ENCODE peak calls at places on chromosome 17, in six cellular contexts. One of them, this sample, is unnamed.

GRCh38 chr17:63834431-63835166 is 7.1 kb upstream of the FTSJ3 start:
- DNase-seq in heart left ventricle: no peak
- DNase-seq in body of pancreas: peak
- DNase-seq in prostate gland: peak
- DNase-seq in sigmoid colon: peak
- DNase-seq in HCT116: peak
- DNase-seq in this sample: peak

GRCh38 chr17:76527430-76528111 is 9.9 kb downstream of the CYGB start:
- DNase-seq in heart left ventricle: peak
- DNase-seq in body of pancreas: peak
- DNase-seq in prostate gland: no peak
- DNase-seq in sigmoid colon: peak
- DNase-seq in HCT116: no peak
- DNase-seq in this sample: no peak

GRCh38 chr17:31591924-31592323 is 200.4 kb downstream of the RAB11FIP4 start:
- DNase-seq in heart left ventricle: no peak
- DNase-seq in body of pancreas: no peak
- DNase-seq in prostate gland: no peak
- DNase-seq in sigmoid colon: no peak
- DNase-seq in HCT116: no peak
- DNase-seq in this sample: no peak

GRCh38 chr17:19339341-19339815 is 23.1 kb downstream of the B9D1 start:
- DNase-seq in heart left ventricle: no peak
- DNase-seq in body of pancreas: no peak
- DNase-seq in prostate gland: no peak
- DNase-seq in sigmoid colon: no peak
- DNase-seq in HCT116: no peak
- DNase-seq in this sample: no peak

GRCh38 chr17:81422776-81423697 is 27.8 kb downstream of the BAHCC1 start:
- DNase-seq in heart left ventricle: peak
- DNase-seq in body of pancreas: peak
- DNase-seq in prostate gland: peak
- DNase-seq in sigmoid colon: peak
- DNase-seq in HCT116: peak
- DNase-seq in this sample: peak

GRCh38 chr17:58187063-58187462 is 5.5 kb upstream of the EPX start:
- DNase-seq in heart left ventricle: no peak
- DNase-seq in body of pancreas: no peak
- DNase-seq in prostate gland: no peak
- DNase-seq in sigmoid colon: no peak
- DNase-seq in HCT116: no peak
- DNase-seq in this sample: no peak

GRCh38 chr17:59620064-59620359 is 317 bp downstream of the CLTC start:
- DNase-seq in heart left ventricle: no peak
- DNase-seq in body of pancreas: no peak
- DNase-seq in prostate gland: no peak
- DNase-seq in sigmoid colon: no peak
- DNase-seq in HCT116: no peak
- DNase-seq in this sample: no peak

GRCh38 chr17:76968707-76969597 is 100.7 kb downstream of the MGAT5B start:
- DNase-seq in heart left ventricle: no peak
- DNase-seq in body of pancreas: peak
- DNase-seq in prostate gland: no peak
- DNase-seq in sigmoid colon: no peak
- DNase-seq in HCT116: no peak
- DNase-seq in this sample: no peak

GRCh38 chr17:9360610-9361571 is 214.7 kb downstream of the STX8 start:
- DNase-seq in heart left ventricle: peak
- DNase-seq in body of pancreas: peak
- DNase-seq in prostate gland: no peak
- DNase-seq in sigmoid colon: peak
- DNase-seq in HCT116: no peak
- DNase-seq in this sample: peak

GRCh38 chr17:37706446-37706845 is 38.4 kb downstream of the HNF1B start:
- DNase-seq in heart left ventricle: no peak
- DNase-seq in body of pancreas: no peak
- DNase-seq in prostate gland: no peak
- DNase-seq in sigmoid colon: no peak
- DNase-seq in HCT116: no peak
- DNase-seq in this sample: no peak

GRCh38 chr17:5868916-5869475 is 201.2 kb upstream of the WSCD1 start:
- DNase-seq in heart left ventricle: no peak
- DNase-seq in body of pancreas: no peak
- DNase-seq in prostate gland: no peak
- DNase-seq in sigmoid colon: no peak
- DNase-seq in HCT116: no peak
- DNase-seq in this sample: no peak

GRCh38 chr17:69810326-69811035 is 264.5 kb upstream of the KCNJ16 start:
- DNase-seq in heart left ventricle: no peak
- DNase-seq in body of pancreas: no peak
- DNase-seq in prostate gland: no peak
- DNase-seq in sigmoid colon: no peak
- DNase-seq in HCT116: no peak
- DNase-seq in this sample: no peak

GRCh38 chr17:51510940-51511339 is 250.6 kb downstream of the UTP18 start:
- DNase-seq in heart left ventricle: no peak
- DNase-seq in body of pancreas: no peak
- DNase-seq in prostate gland: no peak
- DNase-seq in sigmoid colon: no peak
- DNase-seq in HCT116: no peak
- DNase-seq in this sample: no peak

GRCh38 chr17:68161644-68162428 is 86.0 kb upstream of the AMZ2 start:
- DNase-seq in heart left ventricle: peak
- DNase-seq in body of pancreas: no peak
- DNase-seq in prostate gland: no peak
- DNase-seq in sigmoid colon: no peak
- DNase-seq in HCT116: no peak
- DNase-seq in this sample: no peak

GRCh38 chr17:55674107-55674506 is 48.6 kb downstream of the TMEM100 start:
- DNase-seq in heart left ventricle: no peak
- DNase-seq in body of pancreas: no peak
- DNase-seq in prostate gland: no peak
- DNase-seq in sigmoid colon: no peak
- DNase-seq in HCT116: no peak
- DNase-seq in this sample: no peak

GRCh38 chr17:66348605-66349165 is 46.3 kb downstream of the PRKCA start:
- DNase-seq in heart left ventricle: peak
- DNase-seq in body of pancreas: peak
- DNase-seq in prostate gland: peak
- DNase-seq in sigmoid colon: peak
- DNase-seq in HCT116: peak
- DNase-seq in this sample: peak

GRCh38 chr17:4771519-4772234 is at the start of gene TM4SF5:
- DNase-seq in heart left ventricle: no peak
- DNase-seq in body of pancreas: peak
- DNase-seq in prostate gland: no peak
- DNase-seq in sigmoid colon: no peak
- DNase-seq in HCT116: no peak
- DNase-seq in this sample: peak

GRCh38 chr17:7315570-7316243 is 547 bp upstream of the GPS2 start:
- DNase-seq in heart left ventricle: no peak
- DNase-seq in body of pancreas: peak
- DNase-seq in prostate gland: no peak
- DNase-seq in sigmoid colon: peak
- DNase-seq in HCT116: no peak
- DNase-seq in this sample: no peak
- TF ChIP-seq POLR2A in heart left ventricle: no peak
- TF ChIP-seq POLR2A in body of pancreas: peak
- TF ChIP-seq POLR2A in prostate gland: no peak
- TF ChIP-seq POLR2A in sigmoid colon: no peak
- TF ChIP-seq POLR2A in HCT116: no peak
- TF ChIP-seq POLR2A in this sample: no peak

GRCh38 chr17:74407384-74407783 is 24.5 kb upstream of the GPRC5C start:
- DNase-seq in heart left ventricle: no peak
- DNase-seq in body of pancreas: peak
- DNase-seq in prostate gland: no peak
- DNase-seq in sigmoid colon: no peak
- DNase-seq in HCT116: no peak
- DNase-seq in this sample: no peak

GRCh38 chr17:74402070-74402469 is 29.8 kb upstream of the GPRC5C start:
- DNase-seq in heart left ventricle: no peak
- DNase-seq in body of pancreas: no peak
- DNase-seq in prostate gland: no peak
- DNase-seq in sigmoid colon: no peak
- DNase-seq in HCT116: no peak
- DNase-seq in this sample: no peak

GRCh38 chr17:74404802-74405201 is 27.1 kb upstream of the GPRC5C start:
- DNase-seq in heart left ventricle: no peak
- DNase-seq in body of pancreas: no peak
- DNase-seq in prostate gland: no peak
- DNase-seq in sigmoid colon: no peak
- DNase-seq in HCT116: no peak
- DNase-seq in this sample: no peak

GRCh38 chr17:74404218-74404617 is 27.7 kb upstream of the GPRC5C start:
- DNase-seq in heart left ventricle: no peak
- DNase-seq in body of pancreas: no peak
- DNase-seq in prostate gland: no peak
- DNase-seq in sigmoid colon: no peak
- DNase-seq in HCT116: no peak
- DNase-seq in this sample: no peak

GRCh38 chr17:74403512-74404137 is 28.3 kb upstream of the GPRC5C start:
- DNase-seq in heart left ventricle: no peak
- DNase-seq in body of pancreas: no peak
- DNase-seq in prostate gland: no peak
- DNase-seq in sigmoid colon: no peak
- DNase-seq in HCT116: no peak
- DNase-seq in this sample: no peak
- TF ChIP-seq POLR2A in heart left ventricle: no peak
- TF ChIP-seq POLR2A in body of pancreas: no peak
- TF ChIP-seq POLR2A in prostate gland: no peak
- TF ChIP-seq POLR2A in sigmoid colon: no peak
- TF ChIP-seq POLR2A in HCT116: no peak
- TF ChIP-seq POLR2A in this sample: no peak

DNA sequence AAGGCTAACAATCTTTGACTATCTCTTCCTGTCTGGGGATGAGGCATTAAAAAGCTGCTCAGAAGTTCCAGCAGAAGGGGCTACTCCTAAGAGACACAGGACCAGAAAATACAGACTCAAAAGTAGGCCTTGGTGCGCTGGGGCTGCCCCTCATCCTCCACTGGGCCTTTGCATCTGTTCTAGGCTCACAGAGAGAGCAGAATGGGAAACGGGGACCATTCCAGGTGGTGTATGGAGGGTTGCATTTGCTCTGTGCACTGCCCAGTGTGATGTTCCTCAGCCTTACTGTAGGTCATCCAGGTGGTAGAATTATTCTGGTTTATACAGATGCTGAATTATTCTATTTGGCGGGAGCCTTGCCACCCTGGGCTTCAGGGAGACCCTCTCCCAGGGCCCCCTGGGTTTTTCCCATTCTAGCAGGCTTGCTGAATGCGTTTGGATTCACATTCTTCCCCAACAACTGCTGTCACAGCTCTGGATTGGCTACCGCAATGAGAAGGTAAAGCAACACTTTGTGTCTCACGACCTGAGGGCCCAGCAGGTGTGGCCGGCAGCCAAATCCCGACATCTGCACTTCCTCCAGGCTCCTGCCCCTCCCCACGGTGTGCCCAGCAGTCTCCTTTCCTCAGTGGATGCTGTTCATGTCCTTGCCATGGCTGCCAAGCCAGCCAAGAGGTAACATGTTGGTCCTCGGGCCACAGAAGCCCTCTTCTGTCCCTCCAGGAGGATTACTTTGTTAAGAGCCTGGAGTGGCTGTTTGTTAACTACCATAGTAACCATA is 25.0 kb upstream of the ZNHIT3 start:
- DNase-seq in heart left ventricle: no peak
- DNase-seq in body of pancreas: no peak
- DNase-seq in prostate gland: no peak
- DNase-seq in sigmoid colon: no peak
- DNase-seq in HCT116: no peak
- DNase-seq in this sample: no peak
- TF ChIP-seq POLR2A in heart left ventricle: no peak
- TF ChIP-seq POLR2A in body of pancreas: no peak
- TF ChIP-seq POLR2A in prostate gland: no peak
- TF ChIP-seq POLR2A in sigmoid colon: no peak
- TF ChIP-seq POLR2A in HCT116: no peak
- TF ChIP-seq POLR2A in this sample: no peak

GRCh38 chr17:49741692-49742076 is 22.2 kb downstream of the FAM117A start:
- DNase-seq in heart left ventricle: no peak
- DNase-seq in body of pancreas: no peak
- DNase-seq in prostate gland: no peak
- DNase-seq in sigmoid colon: no peak
- DNase-seq in HCT116: no peak
- DNase-seq in this sample: no peak

GRCh38 chr17:49741009-49741691 is 22.8 kb downstream of the FAM117A start:
- DNase-seq in heart left ventricle: no peak
- DNase-seq in body of pancreas: no peak
- DNase-seq in prostate gland: no peak
- DNase-seq in sigmoid colon: no peak
- DNase-seq in HCT116: no peak
- DNase-seq in this sample: no peak

GRCh38 chr17:49738456-49739163 is 25.3 kb downstream of the FAM117A start:
- DNase-seq in heart left ventricle: no peak
- DNase-seq in body of pancreas: peak
- DNase-seq in prostate gland: no peak
- DNase-seq in sigmoid colon: no peak
- DNase-seq in HCT116: no peak
- DNase-seq in this sample: no peak

GRCh38 chr17:49742256-49742655 is 21.7 kb downstream of the FAM117A start:
- DNase-seq in heart left ventricle: no peak
- DNase-seq in body of pancreas: no peak
- DNase-seq in prostate gland: no peak
- DNase-seq in sigmoid colon: no peak
- DNase-seq in HCT116: no peak
- DNase-seq in this sample: no peak

GRCh38 chr17:49739662-49740271 is 24.2 kb downstream of the FAM117A start:
- DNase-seq in heart left ventricle: peak
- DNase-seq in body of pancreas: peak
- DNase-seq in prostate gland: peak
- DNase-seq in sigmoid colon: peak
- DNase-seq in HCT116: no peak
- DNase-seq in this sample: no peak
- TF ChIP-seq POLR2A in heart left ventricle: no peak
- TF ChIP-seq POLR2A in body of pancreas: no peak
- TF ChIP-seq POLR2A in prostate gland: no peak
- TF ChIP-seq POLR2A in sigmoid colon: no peak
- TF ChIP-seq POLR2A in HCT116: no peak
- TF ChIP-seq POLR2A in this sample: no peak

GRCh38 chr17:38735161-38735997 is 5.2 kb downstream of the CISD3 start:
- DNase-seq in heart left ventricle: peak
- DNase-seq in body of pancreas: peak
- DNase-seq in prostate gland: no peak
- DNase-seq in sigmoid colon: no peak
- DNase-seq in HCT116: no peak
- DNase-seq in this sample: peak
- TF ChIP-seq POLR2A in heart left ventricle: no peak
- TF ChIP-seq POLR2A in body of pancreas: peak
- TF ChIP-seq POLR2A in prostate gland: no peak
- TF ChIP-seq POLR2A in sigmoid colon: no peak
- TF ChIP-seq POLR2A in HCT116: peak
- TF ChIP-seq POLR2A in this sample: no peak

This sample was measured in H54.